ENCODE peak calls at places on chromosomes 13 and 19, in four cellular contexts. H is IMR-90, K is neuronal stem cell, T is H9. X is an unnamed sample.

GRCh38 chr13:79548886-79549285 is 67.9 kb downstream of the NDFIP2 start:
- DNase-seq in H (peak; percentile 11), K (no peak), T (no peak), X (no peak)

GRCh38 chr19:12782174-12782423 is 6.7 kb upstream of the HOOK2 start:
- DNase-seq in H (no peak), K (no peak), T (no peak), X (no peak)

GRCh38 chr19:49442354-49442753 is 1.0 kb upstream of the SLC17A7 start:
- DNase-seq in H (no peak), K (no peak), T (no peak), X (no peak)

GRCh38 chr13:71218960-71219359 is 648.0 kb downstream of the DACH1 start:
- DNase-seq in H (no peak), K (peak; percentile 27), T (no peak), X (peak; percentile 3)

GRCh38 chr19:6362351-6362801 is 1.0 kb downstream of the CLPP start:
- DNase-seq in H (no peak), K (no peak), T (no peak), X (peak; percentile 6)

GRCh38 chr19:41344162-41344561 is 9.6 kb downstream of the TGFB1 start:
- DNase-seq in H (no peak), K (no peak), T (no peak), X (no peak)

GRCh38 chr19:11659612-11660011 is 62.3 kb downstream of the ZNF627 start:
- DNase-seq in H (peak; percentile 12), K (no peak), T (no peak), X (peak; percentile 60)

GRCh38 chr19:52331757-52332156 is 4.3 kb upstream of the ZNF610 start:
- DNase-seq in H (no peak), K (no peak), T (no peak), X (no peak)

GRCh38 chr13:24625324-24625723 is 54.9 kb upstream of the ATP12A start:
- DNase-seq in H (no peak), K (no peak), T (no peak), X (no peak)

GRCh38 chr13:76715621-76716020 is 170.6 kb downstream of the KCTD12 start:
- DNase-seq in H (no peak), K (no peak), T (no peak), X (peak; percentile 62)

GRCh38 chr13:27954406-27954851 is 14.7 kb downstream of the CDX2 start:
- DNase-seq in H (no peak), K (no peak), T (peak; percentile 66), X (peak; percentile 33)

GRCh38 chr13:48165727-48166126 is 67.3 kb upstream of the ITM2B start:
- DNase-seq in H (no peak), K (no peak), T (no peak), X (no peak)

GRCh38 chr13:65964672-65965071 is 1265.5 kb downstream of the PCDH9 start:
- DNase-seq in H (no peak), K (no peak), T (no peak), X (no peak)

GRCh38 chr19:52670046-52670445 is 31.9 kb upstream of the ZNF83 start:
- DNase-seq in H (no peak), K (no peak), T (no peak), X (peak; percentile 82)

GRCh38 chr19:2202366-2202765 is 33.8 kb downstream of the PLEKHJ1 start:
- DNase-seq in H (no peak), K (no peak), T (no peak), X (no peak)

GRCh38 chr13:24202215-24202614 is 41.7 kb downstream of the SPATA13 start:
- DNase-seq in H (no peak), K (no peak), T (no peak), X (no peak)

GRCh38 chr19:15479391-15480345 is at the start of gene PGLYRP2:
- DNase-seq in H (no peak), K (no peak), T (peak; percentile 48), X (no peak)

GRCh38 chr19:12052571-12053169 is at the start of gene ZNF878:
- DNase-seq in H (peak; percentile 85), K (peak; percentile 93), T (peak; percentile 98), X (peak; percentile 94)

GRCh38 chr19:55542292-55542855 is 3.0 kb downstream of the SBK3 start:
- DNase-seq in H (no peak), K (no peak), T (no peak), X (no peak)

GRCh38 chr19:426725-427445 is 17.9 kb upstream of the C2CD4C start:
- DNase-seq in H (no peak), K (no peak), T (no peak), X (no peak)

GRCh38 chr13:51000576-51001260 is 91.1 kb downstream of the RNASEH2B start:
- DNase-seq in H (peak; percentile 42), K (no peak), T (no peak), X (peak; percentile 3)

GRCh38 chr13:29674532-29674931 is 79.0 kb upstream of the SLC7A1 start:
- DNase-seq in H (peak; percentile 13), K (no peak), T (no peak), X (no peak)
- H2AFZ ChIP-seq in H (no peak overlapping the region), K (no peak overlapping the region), T (no peak overlapping the region), X (no peak overlapping the region)

DNA sequence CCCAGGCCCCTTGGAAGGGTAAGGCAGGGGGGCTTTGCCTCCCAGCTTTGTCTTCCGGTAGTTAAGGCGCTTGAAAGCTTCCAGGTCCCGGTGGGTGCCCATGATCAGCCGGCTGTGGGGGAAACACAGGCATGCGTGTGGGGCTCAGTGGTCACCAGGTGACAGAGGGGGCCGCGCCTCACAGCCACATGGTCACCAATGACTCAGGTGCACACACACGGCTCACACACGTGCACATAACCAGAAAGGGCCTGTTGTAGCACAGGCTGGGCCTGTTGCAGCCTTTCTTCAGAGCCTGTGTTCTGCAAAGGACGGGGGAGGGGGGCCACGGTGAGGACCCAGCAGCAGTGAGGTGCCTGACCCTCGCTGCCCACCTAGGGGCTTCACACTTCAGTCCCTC is 5.9 kb downstream of the NANOS3 start:
- DNase-seq in H (no peak), K (no peak), T (no peak), X (no peak)
- H3K18ac ChIP-seq in H (no peak overlapping the region), K (peak overlapping the region; percentile 87), T (no peak overlapping the region), X (no peak overlapping the region)

GRCh38 chr19:45782162-45782623 is at the start of gene DMPK:
- DNase-seq in H (no peak), K (no peak), T (peak; percentile 30), X (no peak)
- H3K4me1 ChIP-seq in H (peaks cover 30% of the 10 kb centered on the region), K (peaks cover 19% of the 10 kb centered on the region), T (peaks cover 3% of the 10 kb centered on the region), X (peaks cover 33% of the 10 kb centered on the region)

DNA sequence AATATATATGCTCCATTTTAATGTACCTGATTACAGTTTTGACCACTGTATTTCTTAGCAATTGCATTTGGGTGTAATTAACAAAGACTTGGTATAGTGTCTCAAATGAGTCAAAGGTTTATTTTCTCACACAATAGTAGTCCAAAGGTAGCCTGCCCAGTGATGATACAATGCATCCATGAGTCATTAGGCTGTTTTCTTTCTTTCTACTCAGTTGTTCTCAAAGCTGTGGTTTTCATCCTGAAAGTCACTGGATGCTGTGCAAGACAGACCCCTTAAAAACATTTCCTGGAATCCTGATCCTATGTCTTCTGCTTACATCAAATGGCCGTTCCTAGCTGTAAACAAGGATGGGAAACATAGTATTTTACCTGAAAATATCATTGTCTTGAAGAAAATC is 651.2 kb upstream of the MIR17HG start:
- DNase-seq in H (peak; percentile 7), K (no peak), T (no peak), X (no peak)
- H2AFZ ChIP-seq in H (no peak overlapping the region), K (peak overlapping the region; percentile 49), T (no peak overlapping the region), X (no peak overlapping the region)